ENCODE peak calls at places on chromosomes 6 and 20, in six cellular contexts. B is HCT116, I is AG04450, R is astrocyte of the cerebellum, X is ascending aorta, T is foreskin fibroblast. N is an unnamed sample.

GRCh38 chr6:51598171-51598570 is 489.2 kb downstream of the PKHD1 start:
- DNase-seq in T (no peak), B (no peak), R (no peak), I (no peak), X (no peak), N (no peak)

GRCh38 chr20:63103402-63104311 is 96.9 kb upstream of the BHLHE23 start:
- DNase-seq in T (peak; percentile 19), R (no peak), X (no peak), B (no peak), I (no peak), N (no peak)

GRCh38 chr20:25148982-25149846 is 46.3 kb upstream of the ENTPD6 start:
- DNase-seq in R (no peak), T (peak; percentile 45), X (no peak), B (no peak), I (no peak), N (no peak)

GRCh38 chr6:44428682-44429081 is 41.2 kb downstream of the CDC5L start:
- DNase-seq in I (no peak), T (peak; percentile 78), X (no peak), B (no peak), R (no peak), N (no peak)

GRCh38 chr6:35919827-35920751 is 809 bp downstream of the SRPK1 start:
- DNase-seq in X (no peak), R (no peak), I (no peak), T (peak; percentile 75), B (no peak), N (peak; percentile 89)

GRCh38 chr6:75244063-75244575 is 518 bp upstream of the COX7A2 start:
- DNase-seq in T (no peak), B (no peak), R (no peak), X (no peak), I (no peak), N (peak; percentile 5)

GRCh38 chr6:139839506-139840156 is 465.2 kb upstream of the CITED2 start:
- DNase-seq in R (no peak), B (no peak), I (no peak), T (peak; percentile 76), X (peak; percentile 21), N (peak; percentile 23)

GRCh38 chr6:15402401-15403045 is 156.7 kb downstream of the JARID2 start:
- DNase-seq in T (no peak), R (no peak), B (no peak), I (no peak), X (no peak), N (no peak)

GRCh38 chr6:53956804-53957203 is 154.4 kb upstream of the MLIP start:
- DNase-seq in T (no peak), B (no peak), X (no peak), I (no peak), R (no peak), N (no peak)

GRCh38 chr6:144661101-144661806 is 376.1 kb downstream of the UTRN start:
- DNase-seq in R (no peak), I (no peak), T (peak; percentile 41), B (no peak), X (no peak), N (peak; percentile 56)

GRCh38 chr6:151014404-151015150 is 149.1 kb downstream of the MTHFD1L start:
- DNase-seq in T (peak; percentile 82), R (peak; percentile 46), B (peak; percentile 75), I (no peak), X (no peak), N (peak; percentile 78)

GRCh38 chr6:31354248-31354647 is 2.7 kb downstream of the HLA-B start:
- DNase-seq in R (no peak), I (no peak), X (no peak), T (no peak), B (no peak), N (no peak)

GRCh38 chr6:73798592-73798991 is 102.6 kb downstream of the CD109 start:
- DNase-seq in X (no peak), R (peak; percentile 93), T (peak; percentile 96), I (peak; percentile 93), B (peak; percentile 6), N (peak; percentile 92)

GRCh38 chr6:77292564-77293546 is 170.4 kb downstream of the HTR1B start:
- DNase-seq in X (no peak), I (peak; percentile 21), R (peak; percentile 42), B (peak; percentile 65), T (peak; percentile 77), N (peak; percentile 83)

GRCh38 chr20:20691477-20691863 is 21.0 kb downstream of the RALGAPA2 start:
- DNase-seq in I (no peak), X (no peak), R (no peak), T (no peak), B (no peak), N (no peak)

GRCh38 chr20:61041481-61041880 is 210.6 kb upstream of the CDH4 start:
- DNase-seq in T (no peak), R (no peak), B (no peak), X (no peak), I (no peak), N (no peak)

GRCh38 chr20:43711098-43711654 is 15.6 kb downstream of the GTSF1L start:
- DNase-seq in B (no peak), I (no peak), T (no peak), X (no peak), R (no peak), N (no peak)

DNA sequence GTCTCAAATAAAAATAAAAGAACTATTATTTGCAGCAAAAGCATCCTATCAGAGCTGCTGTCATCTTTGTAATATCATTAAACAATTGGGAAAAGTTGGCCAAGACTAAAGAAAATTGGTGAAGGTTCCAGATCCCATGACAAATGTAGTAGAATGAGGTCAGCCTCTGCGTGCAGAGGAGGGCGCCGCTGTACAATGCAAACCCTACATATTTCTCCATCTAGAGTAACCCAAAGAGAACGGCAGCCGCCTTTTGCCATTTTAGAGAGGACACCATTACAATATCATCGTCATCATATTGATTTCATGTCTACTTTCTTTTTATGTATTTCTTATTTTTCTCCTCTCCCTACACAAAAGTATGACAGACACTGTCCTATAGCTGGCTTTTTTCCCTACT is 59.5 kb downstream of the ZMYND8 start:
- DNase-seq in I (no peak), X (no peak), T (no peak), B (no peak), R (no peak), N (no peak)
- TF ChIP-seq CTCF in I (no peak), X (no peak), T (no peak), B (peak; percentile 29), R (no peak), N (no peak)

GRCh38 chr20:45341939-45342862 is 6.0 kb downstream of the SDC4 start:
- DNase-seq in T (peak; percentile 48), X (peak; percentile 69), I (no peak), R (no peak), B (no peak), N (no peak)
- H3K4me3 ChIP-seq in T (peak overlapping the region; percentile 24), X (peak overlapping the region; percentile 80), I (peak overlapping the region; percentile 97), R (peak overlapping the region; percentile 22), B (peak overlapping the region; percentile 18), N (peak overlapping the region; percentile 63)

GRCh38 chr20:38222923-38223742 is 37.4 kb downstream of the KIAA1755 start:
- DNase-seq in I (no peak), X (no peak), B (no peak), R (no peak), T (no peak), N (no peak)
- TF ChIP-seq CTCF in I (no peak), X (no peak), B (no peak), R (no peak), T (no peak), N (no peak)

GRCh38 chr20:37414636-37415035 is 68.7 kb downstream of the SRC start:
- DNase-seq in T (no peak), X (no peak), B (no peak), R (no peak), I (no peak), N (no peak)
- H3K4me3 ChIP-seq in T (no peak overlapping the region), X (no peak overlapping the region), B (no peak overlapping the region), R (no peak overlapping the region), I (no peak overlapping the region), N (no peak overlapping the region)

GRCh38 chr6:164068533-164068932 is 654.0 kb downstream of the QKI start:
- DNase-seq in X (no peak), R (no peak), T (no peak), B (no peak), I (no peak), N (no peak)
- TF ChIP-seq CTCF in X (no peak), R (no peak), T (no peak), B (no peak), I (no peak), N (no peak)

GRCh38 chr6:17638212-17638611 is 38.1 kb downstream of the FAM8A1 start:
- DNase-seq in B (no peak), T (no peak), R (no peak), X (no peak), I (no peak), N (no peak)

GRCh38 chr6:17635568-17635967 is 35.5 kb downstream of the FAM8A1 start:
- DNase-seq in X (no peak), R (no peak), B (no peak), T (no peak), I (no peak), N (no peak)

GRCh38 chr6:17640477-17640917 is 40.4 kb downstream of the FAM8A1 start:
- DNase-seq in B (no peak), T (peak; percentile 32), X (no peak), I (no peak), R (no peak), N (peak; percentile 58)
- H3K4me3 ChIP-seq in B (no peak overlapping the region), T (no peak overlapping the region), X (no peak overlapping the region), I (no peak overlapping the region), R (no peak overlapping the region), N (no peak overlapping the region)

GRCh38 chr20:23397961-23398360 is 23.3 kb downstream of the NAPB start:
- DNase-seq in B (no peak), T (peak; percentile 69), R (no peak), X (no peak), I (peak; percentile 11), N (peak; percentile 25)

GRCh38 chr20:23401051-23401450 is 20.2 kb downstream of the NAPB start:
- DNase-seq in X (no peak), B (no peak), I (no peak), R (no peak), T (no peak), N (no peak)

GRCh38 chr20:23403721-23404120 is 17.6 kb downstream of the NAPB start:
- DNase-seq in R (no peak), X (no peak), T (no peak), I (no peak), B (no peak), N (no peak)

GRCh38 chr20:23396961-23397620 is 24.2 kb downstream of the NAPB start:
- DNase-seq in X (no peak), B (no peak), R (no peak), T (peak; percentile 34), I (no peak), N (no peak)

GRCh38 chr20:23399568-23400241 is 21.6 kb downstream of the NAPB start:
- DNase-seq in R (peak; percentile 58), I (no peak), T (peak; percentile 53), X (no peak), B (no peak), N (peak; percentile 21)
- TF ChIP-seq CTCF in R (peak; percentile 35), I (peak; percentile 7), T (no peak), X (no peak), B (peak; percentile 28), N (no peak)

N was measured in epithelial cell of esophagus.